ENCODE peak calls at places on chromosomes 7 and 10, in nine cellular contexts. C is body of pancreas, W is A549, K is prostate gland, L is Peyer's patch, T is uterus, N is lower leg skin, B is adrenal gland, P is erythroblast. R is an unnamed sample.

GRCh38 chr10:129511758-129512157 is 44.7 kb downstream of the MGMT start:
- DNase-seq in T (no peak), P (no peak), K (no peak), N (peak), C (no peak), L (no peak), B (no peak), W (no peak), R (no peak)

GRCh38 chr7:17546206-17546998 is 247.9 kb downstream of the AHR start:
- DNase-seq in B (peak), C (no peak), T (no peak), K (no peak), P (no peak), L (no peak), W (no peak), N (no peak), R (no peak)

GRCh38 chr10:47062801-47063200 is 151.6 kb downstream of the PTPN20 start:
- DNase-seq in P (no peak), K (no peak), L (no peak), C (no peak), B (no peak), N (peak), W (no peak), T (no peak), R (no peak)

GRCh38 chr7:30998180-30998579 is 34.4 kb downstream of the GHRHR start:
- DNase-seq in C (no peak), T (no peak), N (no peak), P (no peak), L (no peak), K (no peak), W (no peak), B (no peak), R (no peak)

GRCh38 chr10:95475827-95476481 is 85.2 kb downstream of the SORBS1 start:
- DNase-seq in P (peak), K (no peak), C (peak), W (no peak), B (no peak), T (no peak), L (no peak), N (peak), R (no peak)

GRCh38 chr7:150388709-150389531 is 9.8 kb downstream of the ZNF775 start:
- DNase-seq in N (no peak), C (peak), L (no peak), W (no peak), T (peak), K (peak), B (peak), P (peak), R (no peak)

GRCh38 chr7:28647076-28647421 is 234.7 kb downstream of the CREB5 start:
- DNase-seq in T (no peak), N (no peak), L (no peak), C (no peak), W (no peak), P (no peak), K (no peak), B (no peak), R (no peak)

GRCh38 chr7:79410345-79410744 is 43.1 kb downstream of the MAGI2 start:
- DNase-seq in C (no peak), W (no peak), L (no peak), B (no peak), K (no peak), N (no peak), P (no peak), T (no peak), R (no peak)

GRCh38 chr7:143882611-143883078 is 19.3 kb downstream of the TCAF1 start:
- DNase-seq in B (peak), W (no peak), L (no peak), N (peak), P (no peak), C (peak), T (peak), K (peak), R (peak)

GRCh38 chr10:1706256-1706655 is 31.1 kb downstream of the ADARB2 start:
- DNase-seq in N (no peak), P (no peak), T (no peak), L (no peak), C (no peak), W (no peak), K (no peak), B (no peak), R (no peak)

GRCh38 chr7:73718905-73719805 is at the start of gene STX1A:
- DNase-seq in C (peak), B (peak), P (peak), T (peak), L (peak), N (no peak), W (no peak), K (peak), R (peak)

GRCh38 chr10:49700997-49701396 is 21.5 kb downstream of the C10orf53 start:
- DNase-seq in T (no peak), C (no peak), W (no peak), B (no peak), N (no peak), K (no peak), L (no peak), P (no peak), R (no peak)

GRCh38 chr10:68348265-68348741 is 15.6 kb upstream of the PBLD start:
- DNase-seq in P (peak), B (no peak), C (peak), W (peak), N (no peak), T (no peak), L (no peak), K (no peak), R (peak)

GRCh38 chr7:46764100-46764941 is 817.6 kb downstream of the TNS3 start:
- DNase-seq in N (no peak), B (peak), C (peak), W (peak), P (no peak), L (no peak), K (peak), T (no peak), R (peak)

GRCh38 chr10:15245530-15245929 is 77.0 kb upstream of the NMT2 start:
- DNase-seq in L (no peak), W (no peak), C (peak), N (no peak), K (no peak), T (no peak), B (no peak), P (peak), R (no peak)

GRCh38 chr7:102101111-102101551 is 185.5 kb upstream of the SH2B2 start:
- DNase-seq in L (no peak), T (no peak), K (no peak), N (no peak), W (no peak), P (no peak), C (no peak), B (no peak), R (no peak)

GRCh38 chr10:9211228-9211627 is 1156.7 kb downstream of the GATA3 start:
- DNase-seq in W (no peak), K (no peak), P (no peak), T (no peak), L (no peak), C (no peak), N (no peak), B (no peak), R (no peak)

GRCh38 chr7:117186218-117186617 is 136.6 kb downstream of the WNT2 start:
- DNase-seq in B (no peak), T (no peak), P (peak), K (no peak), L (no peak), W (no peak), C (no peak), N (no peak), R (peak)

GRCh38 chr7:46568420-46569116 is 647.5 kb upstream of the IGFBP3 start:
- DNase-seq in P (no peak), C (no peak), B (peak), L (no peak), W (no peak), K (no peak), T (no peak), N (no peak), R (no peak)

GRCh38 chr7:101172854-101173751 is 7.0 kb downstream of the NAT16 start:
- DNase-seq in L (no peak), P (peak), T (peak), W (no peak), N (no peak), B (peak), K (peak), C (peak), R (peak)

GRCh38 chr7:85384376-85384775 is 197.5 kb upstream of the SEMA3D start:
- DNase-seq in L (no peak), B (no peak), N (no peak), T (no peak), C (no peak), P (no peak), K (no peak), W (no peak), R (no peak)

GRCh38 chr7:31102151-31102972 is 50.3 kb downstream of the ADCYAP1R1 start:
- DNase-seq in T (no peak), W (no peak), K (no peak), P (no peak), B (no peak), C (no peak), N (peak), L (no peak), R (no peak)

GRCh38 chr10:27605337-27605736 is 101.2 kb downstream of the RAB18 start:
- DNase-seq in B (no peak), L (no peak), T (no peak), C (no peak), N (no peak), P (no peak), K (no peak), W (no peak), R (no peak)

GRCh38 chr10:117450940-117451339 is 75.7 kb upstream of the PDZD8 start:
- DNase-seq in L (no peak), B (no peak), K (no peak), W (no peak), C (no peak), N (no peak), P (no peak), T (peak), R (no peak)

GRCh38 chr10:1947464-1948043 is 210.2 kb upstream of the ADARB2 start:
- DNase-seq in L (no peak), N (no peak), K (no peak), C (no peak), B (no peak), W (no peak), P (no peak), T (no peak), R (no peak)

GRCh38 chr10:1354776-1355435 is 298.7 kb downstream of the WDR37 start:
- DNase-seq in W (no peak), C (no peak), L (no peak), B (no peak), T (no peak), P (no peak), N (peak), K (no peak), R (no peak)

GRCh38 chr7:5035276-5035675 is 10.4 kb upstream of the RBAK start:
- DNase-seq in T (no peak), B (no peak), W (no peak), P (no peak), L (no peak), N (peak), C (no peak), K (no peak), R (no peak)

GRCh38 chr7:16921644-16922257 is 40.0 kb upstream of the AGR3 start:
- DNase-seq in L (no peak), K (peak), W (no peak), P (no peak), N (no peak), C (no peak), B (no peak), T (no peak), R (no peak)

GRCh38 chr10:120423350-120424197 is 33.5 kb upstream of the PLPP4 start:
- DNase-seq in B (peak), K (peak), L (no peak), P (peak), C (peak), N (no peak), W (peak), T (no peak), R (peak)

GRCh38 chr10:78248651-78249464 is 215.2 kb downstream of the RPS24 start:
- DNase-seq in T (peak), W (no peak), P (no peak), B (peak), C (peak), L (no peak), N (no peak), K (no peak), R (no peak)

DNA sequence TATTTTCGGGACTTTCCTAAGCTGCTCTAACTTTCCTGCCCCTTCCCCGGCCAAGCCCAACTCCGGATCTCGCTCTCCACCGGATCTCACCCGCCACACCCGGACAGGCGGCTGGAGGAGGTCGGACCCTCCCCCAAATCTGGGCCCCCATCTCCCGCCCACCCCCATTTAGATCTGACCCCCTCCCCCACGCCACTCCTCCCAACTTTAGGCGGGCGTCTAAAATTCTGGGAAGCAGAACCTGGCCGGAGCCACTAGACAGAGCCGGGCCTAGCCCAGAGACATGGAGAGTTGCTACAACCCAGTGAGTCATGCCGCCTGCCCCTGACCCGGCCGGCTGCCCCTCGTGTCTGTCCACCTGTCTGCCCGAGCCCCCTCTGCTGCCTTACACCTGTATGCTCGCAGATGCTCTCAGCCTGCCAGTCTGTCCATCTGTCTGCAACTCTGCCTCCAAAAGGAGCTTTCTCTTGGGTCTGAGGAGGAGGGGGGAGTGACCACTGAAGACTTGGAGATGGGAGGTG is at the start of gene NFKB2:
- DNase-seq in P (no peak), B (peak), T (no peak), W (no peak), N (no peak), K (no peak), C (no peak), L (no peak), R (no peak)
- TF ChIP-seq POLR2A in P (no peak), B (no peak), T (peak), W (no peak), N (no peak), K (no peak), C (no peak), L (no peak), R (peak)

GRCh38 chr10:87094373-87095240 is at the start of the genes GLUD1 and SHLD2:
- DNase-seq in T (peak), K (peak), W (peak), L (peak), N (peak), B (peak), P (peak), C (peak), R (peak)

GRCh38 chr10:87092356-87092860 is 2.2 kb downstream of the GLUD1 start:
- DNase-seq in W (no peak), P (peak), B (no peak), K (peak), C (no peak), N (peak), T (no peak), L (no peak), R (peak)

GRCh38 chr10:87092861-87093460 is 1.7 kb downstream of the GLUD1 start:
- DNase-seq in C (peak), L (peak), K (peak), P (peak), W (no peak), B (no peak), T (no peak), N (peak), R (peak)

GRCh38 chr10:87093461-87094372 is 926 bp downstream of the GLUD1 start:
- DNase-seq in T (peak), N (peak), K (peak), W (peak), P (peak), B (peak), C (peak), L (peak), R (peak)

GRCh38 chr10:87095241-87095945 is 387 bp downstream of the SHLD2 start:
- DNase-seq in P (peak), W (peak), L (peak), B (peak), T (peak), K (peak), C (peak), N (peak), R (peak)
- TF ChIP-seq POLR2A in P (peak), W (peak), L (peak), B (peak), T (peak), K (peak), C (peak), N (no peak), R (peak)

GRCh38 chr7:103343758-103344452 is 662 bp downstream of the DNAJC2 start:
- DNase-seq in C (peak), L (no peak), B (peak), T (peak), P (peak), N (no peak), K (no peak), W (peak), R (peak)

GRCh38 chr7:103344453-103345149 is at the start of gene DNAJC2:
- DNase-seq in T (peak), W (peak), K (peak), B (peak), N (peak), C (peak), L (peak), P (peak), R (peak)

GRCh38 chr7:103348959-103349358 is 1.5 kb downstream of the PSMC2 start:
- DNase-seq in C (no peak), N (no peak), K (no peak), L (no peak), W (no peak), T (no peak), P (no peak), B (no peak), R (no peak)

GRCh38 chr7:103348452-103348851 is 1.0 kb downstream of the PSMC2 start:
- DNase-seq in W (no peak), B (no peak), N (no peak), P (peak), K (no peak), C (no peak), L (peak), T (no peak), R (no peak)

DNA sequence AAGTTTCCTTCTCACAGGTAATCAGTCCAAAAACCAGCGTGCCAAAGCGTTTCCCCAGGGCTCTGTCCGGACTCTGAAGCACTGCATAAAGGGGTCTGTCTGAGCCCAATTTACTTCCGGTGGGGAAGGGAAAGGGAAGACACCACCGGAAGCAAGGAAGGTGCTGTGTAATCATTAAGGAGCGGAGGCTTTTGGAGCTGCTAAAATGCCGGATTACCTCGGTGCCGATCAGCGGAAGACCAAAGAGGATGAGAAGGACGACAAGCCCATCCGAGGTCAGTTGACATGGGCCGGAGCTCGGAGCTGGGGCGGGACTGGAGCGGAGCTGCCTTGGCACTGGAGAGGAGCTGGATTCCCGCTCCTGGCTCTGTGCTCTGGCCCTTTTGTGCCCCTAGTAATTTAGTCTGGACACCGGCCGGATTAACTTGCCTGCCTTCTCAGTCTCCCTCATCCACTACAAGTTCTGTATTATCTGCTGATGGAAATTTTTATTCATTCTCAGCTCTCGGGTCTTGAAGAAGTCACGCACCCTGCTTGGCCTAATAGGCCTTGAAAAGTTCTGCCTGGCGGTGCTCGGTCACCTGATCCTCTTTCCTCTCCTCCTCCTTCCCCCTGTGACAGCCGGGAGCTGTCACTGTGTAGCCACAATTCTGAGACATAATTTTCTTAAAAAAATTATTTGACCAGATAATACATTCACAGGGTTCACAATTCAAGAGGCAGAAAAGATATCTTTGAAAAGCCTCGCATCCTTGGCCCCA is at the start of gene PSMC2:
- DNase-seq in L (peak), B (peak), N (peak), K (peak), C (peak), W (peak), P (peak), T (peak), R (peak)
- TF ChIP-seq POLR2A in L (peak), B (peak), N (no peak), K (no peak), C (no peak), W (peak), P (peak), T (peak), R (peak)

DNA sequence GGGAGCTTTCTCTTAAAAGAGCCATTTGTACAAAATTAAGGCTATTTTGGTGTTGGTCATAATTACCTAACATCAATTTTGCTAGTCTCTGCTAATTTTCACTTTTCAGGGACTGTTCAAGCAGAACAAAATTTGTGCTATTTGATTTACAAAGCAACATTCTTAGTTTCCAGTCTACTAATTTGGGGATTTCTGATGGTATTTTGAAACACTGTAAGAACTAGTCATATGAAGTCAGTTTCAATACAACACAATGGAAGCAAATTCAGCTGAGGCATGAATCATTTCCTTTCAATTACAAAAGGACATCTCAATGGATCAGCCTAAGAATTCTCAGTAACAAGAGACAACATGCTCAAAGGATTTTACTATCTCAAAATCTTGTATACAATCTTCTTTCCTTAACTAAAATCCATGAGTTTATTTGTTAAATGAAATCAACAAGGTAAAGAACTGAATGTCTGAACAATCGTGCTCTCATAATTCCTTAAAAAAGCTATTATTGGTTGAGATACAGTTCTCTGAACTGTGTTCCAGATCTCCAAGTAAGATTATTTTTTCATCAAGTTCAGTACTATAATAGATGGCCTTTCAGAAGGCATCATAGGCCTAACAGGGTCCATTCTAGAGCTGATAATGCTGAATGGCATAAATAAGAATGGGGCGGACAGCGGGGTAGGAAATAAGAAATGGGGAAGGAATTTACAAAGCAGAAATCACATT is 144.6 kb downstream of the NRCAM start:
- DNase-seq in P (no peak), W (no peak), C (no peak), B (no peak), K (no peak), L (no peak), T (no peak), N (no peak), R (no peak)
- TF ChIP-seq POLR2A in P (no peak), W (no peak), C (no peak), B (no peak), K (no peak), L (no peak), T (no peak), N (no peak), R (no peak)

R was measured in H54.